ENCODE peak calls at places on chromosome 3, in nine cellular contexts. One of them, this sample, is unnamed. For H3K4me1, the result is how much of the 10 kb centered on the place peaks cover.

GRCh38 chr3:62874398-62875102 is 666 bp downstream of the CADPS start:
- DNase-seq in transverse colon: no peak
- DNase-seq in upper lobe of left lung: peak
- DNase-seq in adrenal gland: no peak
- DNase-seq in HCT116: no peak
- DNase-seq in stomach: no peak
- DNase-seq in A549: no peak
- DNase-seq in IMR-90: no peak
- DNase-seq in heart left ventricle: no peak
- DNase-seq in this sample: peak

GRCh38 chr3:127775398-127776109 is 46.8 kb downstream of the MGLL start:
- DNase-seq in IMR-90: peak
- DNase-seq in heart left ventricle: no peak
- DNase-seq in adrenal gland: peak
- DNase-seq in upper lobe of left lung: no peak
- DNase-seq in stomach: no peak
- DNase-seq in transverse colon: no peak
- DNase-seq in A549: no peak
- DNase-seq in HCT116: no peak
- DNase-seq in this sample: no peak

GRCh38 chr3:14508966-14509795 is 31.0 kb downstream of the GRIP2 start:
- DNase-seq in IMR-90: peak
- DNase-seq in transverse colon: peak
- DNase-seq in upper lobe of left lung: peak
- DNase-seq in HCT116: peak
- DNase-seq in stomach: peak
- DNase-seq in heart left ventricle: peak
- DNase-seq in A549: peak
- DNase-seq in adrenal gland: peak
- DNase-seq in this sample: peak

GRCh38 chr3:132253262-132253878 is 63.8 kb upstream of the ACP3 start:
- DNase-seq in stomach: no peak
- DNase-seq in heart left ventricle: no peak
- DNase-seq in transverse colon: peak
- DNase-seq in HCT116: peak
- DNase-seq in adrenal gland: peak
- DNase-seq in A549: peak
- DNase-seq in IMR-90: peak
- DNase-seq in upper lobe of left lung: no peak
- DNase-seq in this sample: no peak

GRCh38 chr3:100097919-100098896 is 16.1 kb downstream of the FILIP1L start:
- DNase-seq in stomach: no peak
- DNase-seq in A549: no peak
- DNase-seq in IMR-90: no peak
- DNase-seq in upper lobe of left lung: no peak
- DNase-seq in heart left ventricle: no peak
- DNase-seq in HCT116: no peak
- DNase-seq in adrenal gland: peak
- DNase-seq in transverse colon: no peak
- DNase-seq in this sample: no peak

GRCh38 chr3:42961633-42962032 is 17.5 kb upstream of the GASK1A start:
- DNase-seq in adrenal gland: peak
- DNase-seq in stomach: peak
- DNase-seq in A549: peak
- DNase-seq in IMR-90: peak
- DNase-seq in transverse colon: peak
- DNase-seq in HCT116: peak
- DNase-seq in upper lobe of left lung: no peak
- DNase-seq in heart left ventricle: no peak
- DNase-seq in this sample: no peak

GRCh38 chr3:152272771-152273242 is 4.1 kb downstream of the MBNL1 start:
- DNase-seq in upper lobe of left lung: no peak
- DNase-seq in transverse colon: no peak
- DNase-seq in heart left ventricle: no peak
- DNase-seq in stomach: no peak
- DNase-seq in IMR-90: peak
- DNase-seq in adrenal gland: no peak
- DNase-seq in A549: no peak
- DNase-seq in HCT116: no peak
- DNase-seq in this sample: no peak

GRCh38 chr3:183252108-183252782 is 808 bp upstream of the B3GNT5 start:
- DNase-seq in upper lobe of left lung: no peak
- DNase-seq in adrenal gland: no peak
- DNase-seq in A549: no peak
- DNase-seq in transverse colon: no peak
- DNase-seq in HCT116: no peak
- DNase-seq in heart left ventricle: no peak
- DNase-seq in IMR-90: no peak
- DNase-seq in stomach: no peak
- DNase-seq in this sample: no peak

GRCh38 chr3:82000773-82001172 is 239.3 kb upstream of the GBE1 start:
- DNase-seq in transverse colon: no peak
- DNase-seq in heart left ventricle: no peak
- DNase-seq in HCT116: no peak
- DNase-seq in upper lobe of left lung: no peak
- DNase-seq in IMR-90: no peak
- DNase-seq in A549: no peak
- DNase-seq in stomach: peak
- DNase-seq in adrenal gland: no peak
- DNase-seq in this sample: no peak

GRCh38 chr3:187490366-187490765 is 122.2 kb downstream of the RTP4 start:
- DNase-seq in upper lobe of left lung: no peak
- DNase-seq in transverse colon: no peak
- DNase-seq in A549: no peak
- DNase-seq in stomach: no peak
- DNase-seq in IMR-90: no peak
- DNase-seq in heart left ventricle: no peak
- DNase-seq in adrenal gland: no peak
- DNase-seq in HCT116: no peak
- DNase-seq in this sample: no peak
- H3K27ac ChIP-seq in upper lobe of left lung: no peak
- H3K27ac ChIP-seq in transverse colon: no peak
- H3K27ac ChIP-seq in A549: no peak
- H3K27ac ChIP-seq in stomach: no peak
- H3K27ac ChIP-seq in IMR-90: no peak
- H3K27ac ChIP-seq in heart left ventricle: no peak
- H3K27ac ChIP-seq in adrenal gland: no peak
- H3K27ac ChIP-seq in HCT116: no peak
- H3K27ac ChIP-seq in this sample: no peak

GRCh38 chr3:125357837-125358236 is 17.3 kb downstream of the ZNF148 start:
- DNase-seq in stomach: no peak
- DNase-seq in transverse colon: no peak
- DNase-seq in upper lobe of left lung: no peak
- DNase-seq in HCT116: no peak
- DNase-seq in adrenal gland: no peak
- DNase-seq in IMR-90: no peak
- DNase-seq in heart left ventricle: no peak
- DNase-seq in A549: no peak
- DNase-seq in this sample: no peak
- H3K4me1 ChIP-seq in stomach: under half
- H3K4me1 ChIP-seq in transverse colon: under half
- H3K4me1 ChIP-seq in upper lobe of left lung: under half
- H3K4me1 ChIP-seq in HCT116: under half
- H3K4me1 ChIP-seq in adrenal gland: under half
- H3K4me1 ChIP-seq in IMR-90: under half
- H3K4me1 ChIP-seq in heart left ventricle: under half
- H3K4me1 ChIP-seq in A549: under half
- H3K4me1 ChIP-seq in this sample: under half

DNA sequence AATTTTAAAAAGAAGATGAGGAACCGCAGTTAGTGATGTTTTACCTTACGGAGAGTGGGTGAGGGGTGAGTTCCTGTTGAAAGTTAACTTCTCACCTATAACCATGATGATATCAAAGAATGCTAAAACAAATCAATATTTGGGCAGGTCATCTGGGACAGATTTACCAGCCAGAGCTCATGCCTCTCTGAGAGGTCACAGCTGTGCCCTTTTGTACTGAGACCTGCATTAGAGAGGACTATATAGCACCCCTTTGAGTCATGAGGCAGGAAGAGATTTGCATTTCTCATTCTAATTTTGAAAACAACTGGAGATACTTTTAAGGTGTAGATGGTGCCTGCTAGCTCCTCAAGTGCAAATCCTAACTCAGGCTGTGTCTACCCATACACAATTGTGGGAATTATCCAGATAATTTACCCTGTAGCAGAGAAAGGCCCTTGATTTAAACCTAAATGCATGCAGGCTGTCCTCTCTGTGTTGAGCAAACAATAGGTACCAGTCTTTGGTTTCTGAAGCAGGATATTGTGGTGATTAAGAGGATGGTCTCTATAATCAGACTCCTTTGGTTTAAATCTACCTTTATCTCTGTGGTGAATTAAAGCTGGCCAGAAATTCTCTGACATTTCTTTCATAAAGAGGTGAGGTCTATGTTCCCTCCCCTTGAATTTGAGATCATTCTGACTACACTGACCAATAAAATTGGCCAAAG is 5.8 kb upstream of the TM4SF4 start:
- DNase-seq in transverse colon: no peak
- DNase-seq in adrenal gland: no peak
- DNase-seq in stomach: peak
- DNase-seq in HCT116: no peak
- DNase-seq in A549: no peak
- DNase-seq in upper lobe of left lung: no peak
- DNase-seq in IMR-90: no peak
- DNase-seq in heart left ventricle: no peak
- DNase-seq in this sample: no peak
- TF ChIP-seq POLR2A in transverse colon: no peak
- TF ChIP-seq POLR2A in adrenal gland: no peak
- TF ChIP-seq POLR2A in stomach: no peak
- TF ChIP-seq POLR2A in HCT116: no peak
- TF ChIP-seq POLR2A in A549: no peak
- TF ChIP-seq POLR2A in upper lobe of left lung: no peak
- TF ChIP-seq POLR2A in IMR-90: no peak
- TF ChIP-seq POLR2A in heart left ventricle: no peak
- TF ChIP-seq POLR2A in this sample: no peak

GRCh38 chr3:136070334-136070733 is 104.8 kb downstream of the PPP2R3A start:
- DNase-seq in transverse colon: no peak
- DNase-seq in stomach: no peak
- DNase-seq in A549: no peak
- DNase-seq in HCT116: no peak
- DNase-seq in upper lobe of left lung: no peak
- DNase-seq in heart left ventricle: no peak
- DNase-seq in adrenal gland: no peak
- DNase-seq in IMR-90: peak
- DNase-seq in this sample: no peak
- H3K27ac ChIP-seq in transverse colon: no peak
- H3K27ac ChIP-seq in stomach: no peak
- H3K27ac ChIP-seq in A549: no peak
- H3K27ac ChIP-seq in HCT116: no peak
- H3K27ac ChIP-seq in upper lobe of left lung: no peak
- H3K27ac ChIP-seq in heart left ventricle: peak
- H3K27ac ChIP-seq in adrenal gland: no peak
- H3K27ac ChIP-seq in IMR-90: no peak
- H3K27ac ChIP-seq in this sample: no peak

GRCh38 chr3:129618901-129619671 is 12.6 kb upstream of the PLXND1 start:
- DNase-seq in transverse colon: no peak
- DNase-seq in IMR-90: no peak
- DNase-seq in heart left ventricle: peak
- DNase-seq in adrenal gland: peak
- DNase-seq in HCT116: no peak
- DNase-seq in stomach: no peak
- DNase-seq in A549: no peak
- DNase-seq in upper lobe of left lung: peak
- DNase-seq in this sample: no peak

GRCh38 chr3:129619726-129620162 is 13.3 kb upstream of the PLXND1 start:
- DNase-seq in adrenal gland: peak
- DNase-seq in HCT116: no peak
- DNase-seq in upper lobe of left lung: peak
- DNase-seq in stomach: no peak
- DNase-seq in transverse colon: no peak
- DNase-seq in IMR-90: no peak
- DNase-seq in A549: no peak
- DNase-seq in heart left ventricle: peak
- DNase-seq in this sample: no peak

GRCh38 chr3:129617381-129618185 is 11.1 kb upstream of the PLXND1 start:
- DNase-seq in stomach: no peak
- DNase-seq in transverse colon: no peak
- DNase-seq in IMR-90: no peak
- DNase-seq in A549: no peak
- DNase-seq in upper lobe of left lung: no peak
- DNase-seq in HCT116: no peak
- DNase-seq in heart left ventricle: peak
- DNase-seq in adrenal gland: no peak
- DNase-seq in this sample: no peak

GRCh38 chr3:129616713-129617112 is 10.2 kb upstream of the PLXND1 start:
- DNase-seq in adrenal gland: no peak
- DNase-seq in upper lobe of left lung: no peak
- DNase-seq in stomach: no peak
- DNase-seq in IMR-90: peak
- DNase-seq in transverse colon: no peak
- DNase-seq in heart left ventricle: peak
- DNase-seq in HCT116: no peak
- DNase-seq in A549: no peak
- DNase-seq in this sample: no peak

DNA sequence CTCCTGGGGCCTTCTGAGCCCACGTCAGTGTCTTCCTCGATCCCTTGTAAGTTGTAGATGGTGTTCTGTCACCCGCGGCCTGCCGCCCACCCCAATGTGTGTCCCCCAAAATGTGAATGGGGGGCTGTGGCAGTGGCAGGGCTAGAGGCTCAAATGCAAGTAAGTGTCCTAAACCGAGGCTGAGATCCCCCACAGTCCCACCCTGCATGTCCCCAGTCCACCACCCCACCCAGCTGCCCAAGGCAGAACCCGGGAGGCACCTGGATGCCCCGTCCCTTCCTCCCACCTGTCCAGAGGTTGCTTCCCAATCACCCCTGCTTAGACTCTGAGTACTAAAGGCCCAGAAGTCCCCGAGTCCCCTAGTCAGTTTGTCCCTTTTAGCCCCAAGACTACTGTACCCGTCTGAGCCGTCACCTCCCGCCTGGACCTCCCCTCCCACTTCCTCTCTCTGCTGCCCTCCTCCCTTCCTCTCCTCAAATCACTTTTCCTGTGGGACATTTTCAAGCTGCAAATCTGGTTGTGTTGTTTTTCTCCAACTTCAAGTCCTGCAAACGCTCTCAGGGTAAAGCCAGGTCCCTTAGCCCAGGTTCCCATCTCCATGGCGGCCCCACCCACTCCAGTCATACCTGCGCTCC is 11.8 kb upstream of the PLXND1 start:
- DNase-seq in transverse colon: no peak
- DNase-seq in upper lobe of left lung: no peak
- DNase-seq in adrenal gland: no peak
- DNase-seq in A549: no peak
- DNase-seq in stomach: no peak
- DNase-seq in IMR-90: no peak
- DNase-seq in heart left ventricle: peak
- DNase-seq in HCT116: no peak
- DNase-seq in this sample: no peak
- H3K4me1 ChIP-seq in transverse colon: under half
- H3K4me1 ChIP-seq in upper lobe of left lung: half or more
- H3K4me1 ChIP-seq in adrenal gland: under half
- H3K4me1 ChIP-seq in A549: under half
- H3K4me1 ChIP-seq in stomach: under half
- H3K4me1 ChIP-seq in IMR-90: under half
- H3K4me1 ChIP-seq in heart left ventricle: half or more
- H3K4me1 ChIP-seq in HCT116: under half
- H3K4me1 ChIP-seq in this sample: under half